ENCODE peak calls at places on chromosomes 3 and 15, in four cellular contexts. One of them, this sample, is unnamed.

GRCh38 chr3:30707825-30708224 is 101.4 kb downstream of the TGFBR2 start:
- DNase-seq in H1: no peak
- DNase-seq in K562: no peak
- DNase-seq in HepG2: no peak
- DNase-seq in this sample: no peak

GRCh38 chr3:15969874-15970640 is 172.3 kb upstream of the ANKRD28 start:
- DNase-seq in H1: no peak
- DNase-seq in K562: no peak
- DNase-seq in HepG2: no peak
- DNase-seq in this sample: no peak

GRCh38 chr3:20028846-20029430 is 11.3 kb upstream of the KAT2B start:
- DNase-seq in H1: no peak
- DNase-seq in K562: no peak
- DNase-seq in HepG2: no peak
- DNase-seq in this sample: no peak

GRCh38 chr15:63133786-63134185 is 12.1 kb downstream of the LACTB start:
- DNase-seq in H1: no peak
- DNase-seq in K562: no peak
- DNase-seq in HepG2: no peak
- DNase-seq in this sample: no peak

GRCh38 chr15:52082197-52083036 is 30.2 kb downstream of the BCL2L10 start:
- DNase-seq in H1: no peak
- DNase-seq in K562: no peak
- DNase-seq in HepG2: no peak
- DNase-seq in this sample: no peak

GRCh38 chr15:69980311-69981059 is 117.2 kb downstream of the TLE3 start:
- DNase-seq in H1: no peak
- DNase-seq in K562: no peak
- DNase-seq in HepG2: no peak
- DNase-seq in this sample: no peak

GRCh38 chr3:142117052-142117451 is 32.3 kb downstream of the TFDP2 start:
- DNase-seq in H1: no peak
- DNase-seq in K562: no peak
- DNase-seq in HepG2: peak
- DNase-seq in this sample: no peak

GRCh38 chr15:79322945-79323344 is 12.0 kb downstream of the TMED3 start:
- DNase-seq in H1: no peak
- DNase-seq in K562: no peak
- DNase-seq in HepG2: no peak
- DNase-seq in this sample: no peak

GRCh38 chr3:43296565-43296964 is 10.2 kb downstream of the SNRK start:
- DNase-seq in H1: no peak
- DNase-seq in K562: no peak
- DNase-seq in HepG2: no peak
- DNase-seq in this sample: no peak

GRCh38 chr3:16512435-16513140 is 911 bp downstream of the RFTN1 start:
- DNase-seq in H1: no peak
- DNase-seq in K562: no peak
- DNase-seq in HepG2: no peak
- DNase-seq in this sample: peak

GRCh38 chr3:178950676-178951075 is 120.9 kb downstream of the ZMAT3 start:
- DNase-seq in H1: no peak
- DNase-seq in K562: no peak
- DNase-seq in HepG2: no peak
- DNase-seq in this sample: no peak

GRCh38 chr3:126999383-126999782 is 16.5 kb downstream of the PLXNA1 start:
- DNase-seq in H1: no peak
- DNase-seq in K562: no peak
- DNase-seq in HepG2: no peak
- DNase-seq in this sample: no peak

GRCh38 chr3:108662141-108662738 is 72.7 kb downstream of the DZIP3 start:
- DNase-seq in H1: no peak
- DNase-seq in K562: peak
- DNase-seq in HepG2: peak
- DNase-seq in this sample: peak

GRCh38 chr15:47384316-47384715 is 333.0 kb upstream of the SEMA6D start:
- DNase-seq in H1: peak
- DNase-seq in K562: no peak
- DNase-seq in HepG2: no peak
- DNase-seq in this sample: no peak

GRCh38 chr3:126811530-126811929 is 107.5 kb downstream of the CHCHD6 start:
- DNase-seq in H1: no peak
- DNase-seq in K562: no peak
- DNase-seq in HepG2: no peak
- DNase-seq in this sample: no peak

GRCh38 chr3:11346416-11346815 is 74.2 kb downstream of the ATG7 start:
- DNase-seq in H1: no peak
- DNase-seq in K562: no peak
- DNase-seq in HepG2: no peak
- DNase-seq in this sample: no peak

GRCh38 chr3:172125053-172125452 is 85.7 kb downstream of the FNDC3B start:
- DNase-seq in H1: no peak
- DNase-seq in K562: no peak
- DNase-seq in HepG2: no peak
- DNase-seq in this sample: no peak

GRCh38 chr15:71883447-71883846 is 73.1 kb downstream of the NR2E3 start:
- DNase-seq in H1: no peak
- DNase-seq in K562: no peak
- DNase-seq in HepG2: no peak
- DNase-seq in this sample: no peak

GRCh38 chr3:181635141-181635540 is 76.6 kb upstream of the SOX2 start:
- DNase-seq in H1: no peak
- DNase-seq in K562: no peak
- DNase-seq in HepG2: no peak
- DNase-seq in this sample: no peak

GRCh38 chr3:58572013-58572633 is 5.1 kb downstream of the FAM107A start:
- DNase-seq in H1: no peak
- DNase-seq in K562: no peak
- DNase-seq in HepG2: no peak
- DNase-seq in this sample: no peak

GRCh38 chr3:23650371-23651140 is 155.2 kb upstream of the UBE2E1 start:
- DNase-seq in H1: no peak
- DNase-seq in K562: no peak
- DNase-seq in HepG2: no peak
- DNase-seq in this sample: no peak

GRCh38 chr3:3799173-3800075 is at the start of gene LRRN1:
- DNase-seq in H1: peak
- DNase-seq in K562: no peak
- DNase-seq in HepG2: no peak
- DNase-seq in this sample: peak

GRCh38 chr15:94168250-94168649 is 63.1 kb upstream of the MCTP2 start:
- DNase-seq in H1: no peak
- DNase-seq in K562: peak
- DNase-seq in HepG2: peak
- DNase-seq in this sample: no peak

GRCh38 chr3:46192939-46193338 is 15.2 kb downstream of the CCR1 start:
- DNase-seq in H1: no peak
- DNase-seq in K562: no peak
- DNase-seq in HepG2: no peak
- DNase-seq in this sample: no peak

GRCh38 chr3:36475593-36475992 is 95.3 kb downstream of the STAC start:
- DNase-seq in H1: no peak
- DNase-seq in K562: no peak
- DNase-seq in HepG2: no peak
- DNase-seq in this sample: no peak

GRCh38 chr15:59276225-59277178 is 69.9 kb downstream of the LDHAL6B start:
- DNase-seq in H1: no peak
- DNase-seq in K562: no peak
- DNase-seq in HepG2: peak
- DNase-seq in this sample: no peak

DNA sequence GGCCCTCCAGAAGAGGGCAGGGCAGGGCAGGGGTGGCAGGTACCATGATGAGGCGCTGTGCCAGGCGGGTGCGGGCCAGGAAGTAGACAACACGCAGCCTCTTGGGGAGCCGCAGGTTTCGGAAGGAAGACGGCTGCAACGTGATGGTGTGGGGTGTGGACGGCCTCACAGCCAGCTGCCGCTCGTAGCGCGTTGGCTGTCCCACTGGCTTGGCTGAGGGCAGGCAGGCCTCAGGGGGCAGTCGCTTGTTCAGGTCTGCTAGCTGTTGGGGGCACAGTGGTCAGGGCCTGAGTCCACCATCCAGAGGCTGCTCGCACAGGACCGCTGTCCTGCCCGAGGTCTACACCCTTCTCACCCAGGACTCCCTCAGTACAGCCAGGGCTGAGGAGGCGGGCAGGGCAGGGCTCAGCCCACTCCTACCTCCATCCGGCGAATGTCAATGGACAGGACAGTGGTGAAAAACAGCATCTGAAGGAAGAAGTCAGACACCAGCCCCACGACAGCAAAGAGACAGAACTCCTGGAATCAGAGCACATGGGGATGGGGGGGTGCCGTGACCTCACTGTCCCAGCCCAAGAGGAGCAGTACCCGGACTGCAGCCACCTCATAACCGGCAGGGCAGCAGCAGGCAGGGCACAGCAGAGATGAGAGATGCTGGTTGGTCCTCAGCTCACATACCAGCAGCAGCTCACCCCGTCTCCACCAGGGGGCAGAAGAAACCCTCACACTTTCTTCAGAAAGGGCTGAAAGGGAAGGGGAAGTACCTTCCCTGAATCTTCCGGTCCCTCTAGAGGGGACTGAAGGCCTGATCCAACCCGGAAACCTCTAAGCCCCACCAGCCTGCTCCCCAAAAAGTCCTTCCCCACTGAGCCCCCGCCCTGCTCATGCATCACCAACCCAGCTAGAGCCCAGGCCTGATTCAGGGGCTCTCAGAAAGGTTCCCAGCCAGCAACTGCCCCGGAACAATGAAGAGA is 40.0 kb downstream of the PTPN23 start:
- DNase-seq in H1: peak
- DNase-seq in K562: peak
- DNase-seq in HepG2: peak
- DNase-seq in this sample: peak
- TF ChIP-seq POLR2AphosphoS5 in H1: peak
- TF ChIP-seq POLR2AphosphoS5 in K562: no peak
- TF ChIP-seq POLR2AphosphoS5 in HepG2: no peak
- TF ChIP-seq POLR2AphosphoS5 in this sample: no peak

DNA sequence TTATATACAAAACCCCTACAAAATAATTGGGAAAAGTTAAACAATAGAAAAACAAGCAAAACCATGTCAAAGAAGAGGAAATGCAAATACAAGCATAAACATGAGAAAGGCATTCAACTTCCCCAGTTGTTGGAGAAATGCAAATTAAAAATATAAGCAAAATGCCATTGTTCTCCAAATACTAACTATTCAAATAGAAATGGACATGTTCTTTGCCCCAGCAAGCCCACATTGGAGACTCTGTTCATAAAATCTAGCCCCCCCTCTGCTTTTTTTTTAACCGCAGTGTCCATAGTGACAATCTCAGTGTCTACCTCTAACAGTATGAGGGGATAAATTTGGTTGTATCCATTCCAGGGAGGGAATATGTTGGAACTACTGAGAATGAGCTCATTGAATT is 59.7 kb upstream of the LCTL start:
- DNase-seq in H1: no peak
- DNase-seq in K562: no peak
- DNase-seq in HepG2: no peak
- DNase-seq in this sample: no peak
- TF ChIP-seq TAF1 in H1: no peak
- TF ChIP-seq TAF1 in K562: no peak
- TF ChIP-seq TAF1 in HepG2: no peak
- TF ChIP-seq TAF1 in this sample: no peak

GRCh38 chr3:177290633-177291032 is 93.4 kb upstream of the TBL1XR1 start:
- DNase-seq in H1: no peak
- DNase-seq in K562: no peak
- DNase-seq in HepG2: no peak
- DNase-seq in this sample: no peak
- TF ChIP-seq POLR2AphosphoS5 in H1: no peak
- TF ChIP-seq POLR2AphosphoS5 in K562: no peak
- TF ChIP-seq POLR2AphosphoS5 in HepG2: no peak
- TF ChIP-seq POLR2AphosphoS5 in this sample: no peak

GRCh38 chr15:92155941-92156340 is 237.7 kb upstream of the ST8SIA2 start:
- DNase-seq in H1: no peak
- DNase-seq in K562: no peak
- DNase-seq in HepG2: no peak
- DNase-seq in this sample: no peak
- TF ChIP-seq TAF1 in H1: no peak
- TF ChIP-seq TAF1 in K562: no peak
- TF ChIP-seq TAF1 in HepG2: no peak
- TF ChIP-seq TAF1 in this sample: no peak

GRCh38 chr15:48893311-48893710 is 15.4 kb downstream of the EID1 start:
- DNase-seq in H1: no peak
- DNase-seq in K562: no peak
- DNase-seq in HepG2: no peak
- DNase-seq in this sample: no peak
- TF ChIP-seq POLR2AphosphoS5 in H1: no peak
- TF ChIP-seq POLR2AphosphoS5 in K562: no peak
- TF ChIP-seq POLR2AphosphoS5 in HepG2: no peak
- TF ChIP-seq POLR2AphosphoS5 in this sample: no peak

GRCh38 chr15:30963681-30964080 is 27.7 kb downstream of the MTMR10 start:
- DNase-seq in H1: no peak
- DNase-seq in K562: no peak
- DNase-seq in HepG2: no peak
- DNase-seq in this sample: no peak

GRCh38 chr15:30962079-30962478 is 29.3 kb downstream of the MTMR10 start:
- DNase-seq in H1: no peak
- DNase-seq in K562: no peak
- DNase-seq in HepG2: no peak
- DNase-seq in this sample: no peak

GRCh38 chr15:30958219-30958618 is 33.2 kb downstream of the MTMR10 start:
- DNase-seq in H1: no peak
- DNase-seq in K562: no peak
- DNase-seq in HepG2: no peak
- DNase-seq in this sample: no peak

GRCh38 chr15:30962659-30963058 is 28.8 kb downstream of the MTMR10 start:
- DNase-seq in H1: no peak
- DNase-seq in K562: no peak
- DNase-seq in HepG2: no peak
- DNase-seq in this sample: no peak
- TF ChIP-seq TAF1 in H1: no peak
- TF ChIP-seq TAF1 in K562: no peak
- TF ChIP-seq TAF1 in HepG2: no peak
- TF ChIP-seq TAF1 in this sample: no peak

GRCh38 chr3:77038468-77038927 is 1.4 kb upstream of the ROBO2 start:
- DNase-seq in H1: peak
- DNase-seq in K562: peak
- DNase-seq in HepG2: peak
- DNase-seq in this sample: no peak
- TF ChIP-seq POLR2AphosphoS5 in H1: no peak
- TF ChIP-seq POLR2AphosphoS5 in K562: no peak
- TF ChIP-seq POLR2AphosphoS5 in HepG2: no peak
- TF ChIP-seq POLR2AphosphoS5 in this sample: no peak

DNA sequence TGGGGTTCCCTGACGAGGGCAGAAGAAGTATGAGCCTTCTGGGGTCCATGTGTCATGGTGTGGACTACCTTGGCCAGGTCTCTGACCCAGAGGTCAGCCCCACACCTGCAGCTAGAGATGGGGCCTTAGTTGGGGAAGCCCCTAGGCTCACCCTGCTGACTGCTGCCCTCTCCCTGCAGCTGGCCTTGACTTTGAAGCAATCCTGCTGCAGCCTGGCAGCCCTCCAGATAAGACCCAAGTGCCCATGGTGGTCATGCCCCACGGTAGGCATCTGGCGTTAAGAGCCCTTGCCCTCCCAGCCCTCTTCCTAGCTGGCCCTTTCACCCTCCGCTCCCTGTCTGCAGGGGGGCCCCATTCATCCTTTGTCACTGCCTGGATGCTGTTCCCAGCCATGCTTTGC is 7.4 kb downstream of the APEH start:
- DNase-seq in H1: no peak
- DNase-seq in K562: no peak
- DNase-seq in HepG2: no peak
- DNase-seq in this sample: no peak
- TF ChIP-seq TAF1 in H1: no peak
- TF ChIP-seq TAF1 in K562: no peak
- TF ChIP-seq TAF1 in HepG2: no peak
- TF ChIP-seq TAF1 in this sample: no peak

This sample was measured in GM12892.